ENCODE peak calls at places on chromosomes 13 and 19, in seven cellular contexts. One of them, this sample, is unnamed.

GRCh38 chr13:48715977-48716376 is 62.2 kb downstream of the CYSLTR2 start:
- DNase-seq in trophoblast cell: no peak
- DNase-seq in mesendoderm: peak
- DNase-seq in mesenchymal stem cell: no peak
- DNase-seq in H1: no peak
- DNase-seq in H9: no peak
- DNase-seq in IMR-90: no peak
- DNase-seq in this sample: no peak

GRCh38 chr13:77002590-77003190 is 10.8 kb downstream of the CLN5 start:
- DNase-seq in H9: no peak
- DNase-seq in IMR-90: peak
- DNase-seq in H1: no peak
- DNase-seq in mesenchymal stem cell: peak
- DNase-seq in trophoblast cell: peak
- DNase-seq in mesendoderm: peak
- DNase-seq in this sample: no peak

GRCh38 chr13:75135325-75135825 is 346.6 kb downstream of the TBC1D4 start:
- DNase-seq in mesenchymal stem cell: peak
- DNase-seq in trophoblast cell: no peak
- DNase-seq in H9: no peak
- DNase-seq in H1: no peak
- DNase-seq in IMR-90: peak
- DNase-seq in mesendoderm: peak
- DNase-seq in this sample: no peak

GRCh38 chr19:12701596-12702282 is 5.3 kb upstream of the FBXW9 start:
- DNase-seq in trophoblast cell: no peak
- DNase-seq in mesendoderm: no peak
- DNase-seq in mesenchymal stem cell: no peak
- DNase-seq in H9: no peak
- DNase-seq in H1: no peak
- DNase-seq in IMR-90: no peak
- DNase-seq in this sample: no peak

GRCh38 chr19:31160346-31160926 is 188.8 kb downstream of the TSHZ3 start:
- DNase-seq in IMR-90: peak
- DNase-seq in mesenchymal stem cell: no peak
- DNase-seq in mesendoderm: no peak
- DNase-seq in trophoblast cell: no peak
- DNase-seq in H1: no peak
- DNase-seq in H9: no peak
- DNase-seq in this sample: no peak

GRCh38 chr13:45356966-45357689 is 16.1 kb upstream of the TPT1 start:
- DNase-seq in H1: no peak
- DNase-seq in H9: no peak
- DNase-seq in trophoblast cell: no peak
- DNase-seq in mesenchymal stem cell: no peak
- DNase-seq in mesendoderm: no peak
- DNase-seq in IMR-90: no peak
- DNase-seq in this sample: no peak

GRCh38 chr19:33683881-33684549 is 62.3 kb downstream of the CHST8 start:
- DNase-seq in trophoblast cell: peak
- DNase-seq in IMR-90: peak
- DNase-seq in mesendoderm: peak
- DNase-seq in H1: peak
- DNase-seq in mesenchymal stem cell: no peak
- DNase-seq in H9: peak
- DNase-seq in this sample: peak

GRCh38 chr19:35216026-35216832 is 12.3 kb downstream of the FAM187B start:
- DNase-seq in IMR-90: no peak
- DNase-seq in mesendoderm: no peak
- DNase-seq in H1: no peak
- DNase-seq in trophoblast cell: no peak
- DNase-seq in mesenchymal stem cell: no peak
- DNase-seq in H9: no peak
- DNase-seq in this sample: no peak

GRCh38 chr19:35468637-35469036 is 20.6 kb downstream of the FFAR2 start:
- DNase-seq in H9: peak
- DNase-seq in H1: no peak
- DNase-seq in IMR-90: no peak
- DNase-seq in mesendoderm: peak
- DNase-seq in trophoblast cell: peak
- DNase-seq in mesenchymal stem cell: peak
- DNase-seq in this sample: no peak

GRCh38 chr19:37977992-37978391 is 71.0 kb downstream of the SIPA1L3 start:
- DNase-seq in mesenchymal stem cell: peak
- DNase-seq in mesendoderm: no peak
- DNase-seq in IMR-90: peak
- DNase-seq in H9: no peak
- DNase-seq in trophoblast cell: no peak
- DNase-seq in H1: no peak
- DNase-seq in this sample: no peak

GRCh38 chr19:15866646-15867045 is 31.2 kb downstream of the CYP4F2 start:
- DNase-seq in trophoblast cell: no peak
- DNase-seq in IMR-90: no peak
- DNase-seq in H9: no peak
- DNase-seq in H1: no peak
- DNase-seq in mesenchymal stem cell: no peak
- DNase-seq in mesendoderm: no peak
- DNase-seq in this sample: no peak

GRCh38 chr13:80082396-80083096 is 258.4 kb downstream of the SPRY2 start:
- DNase-seq in mesenchymal stem cell: peak
- DNase-seq in H9: no peak
- DNase-seq in trophoblast cell: no peak
- DNase-seq in H1: no peak
- DNase-seq in mesendoderm: no peak
- DNase-seq in IMR-90: peak
- DNase-seq in this sample: no peak

GRCh38 chr13:45391926-45392325 is 26.2 kb downstream of the SLC25A30 start:
- DNase-seq in trophoblast cell: no peak
- DNase-seq in H1: no peak
- DNase-seq in mesendoderm: no peak
- DNase-seq in mesenchymal stem cell: no peak
- DNase-seq in IMR-90: no peak
- DNase-seq in H9: no peak
- DNase-seq in this sample: no peak

GRCh38 chr19:5562280-5562679 is 5.5 kb downstream of the TINCR start:
- DNase-seq in H1: no peak
- DNase-seq in mesendoderm: no peak
- DNase-seq in trophoblast cell: no peak
- DNase-seq in IMR-90: no peak
- DNase-seq in mesenchymal stem cell: no peak
- DNase-seq in H9: no peak
- DNase-seq in this sample: no peak

GRCh38 chr19:5558101-5558621 is 9.6 kb downstream of the TINCR start:
- DNase-seq in IMR-90: no peak
- DNase-seq in H1: no peak
- DNase-seq in H9: no peak
- DNase-seq in mesenchymal stem cell: no peak
- DNase-seq in mesendoderm: no peak
- DNase-seq in trophoblast cell: peak
- DNase-seq in this sample: no peak

GRCh38 chr19:5559804-5560133 is 8.0 kb downstream of the TINCR start:
- DNase-seq in mesendoderm: no peak
- DNase-seq in H1: no peak
- DNase-seq in trophoblast cell: no peak
- DNase-seq in mesenchymal stem cell: no peak
- DNase-seq in H9: no peak
- DNase-seq in IMR-90: no peak
- DNase-seq in this sample: no peak

GRCh38 chr19:5561559-5561958 is 6.2 kb downstream of the TINCR start:
- DNase-seq in IMR-90: no peak
- DNase-seq in H1: no peak
- DNase-seq in trophoblast cell: no peak
- DNase-seq in H9: no peak
- DNase-seq in mesenchymal stem cell: no peak
- DNase-seq in mesendoderm: no peak
- DNase-seq in this sample: no peak

GRCh38 chr19:5560156-5560555 is 7.6 kb downstream of the TINCR start:
- DNase-seq in mesendoderm: no peak
- DNase-seq in mesenchymal stem cell: no peak
- DNase-seq in H1: no peak
- DNase-seq in IMR-90: no peak
- DNase-seq in H9: no peak
- DNase-seq in trophoblast cell: no peak
- DNase-seq in this sample: no peak
- H2BK120ac ChIP-seq in mesendoderm: no peak
- H2BK120ac ChIP-seq in mesenchymal stem cell: no peak
- H2BK120ac ChIP-seq in H1: no peak
- H2BK120ac ChIP-seq in IMR-90: no peak
- H2BK120ac ChIP-seq in H9: no peak
- H2BK120ac ChIP-seq in trophoblast cell: no peak
- H2BK120ac ChIP-seq in this sample: peak

GRCh38 chr19:50444059-50444458 is 11.4 kb downstream of the MYBPC2 start:
- DNase-seq in mesendoderm: no peak
- DNase-seq in trophoblast cell: no peak
- DNase-seq in IMR-90: no peak
- DNase-seq in mesenchymal stem cell: no peak
- DNase-seq in H9: no peak
- DNase-seq in H1: no peak
- DNase-seq in this sample: no peak
- H2BK5ac ChIP-seq in mesendoderm: no peak
- H2BK5ac ChIP-seq in trophoblast cell: no peak
- H2BK5ac ChIP-seq in IMR-90: peak
- H2BK5ac ChIP-seq in mesenchymal stem cell: no peak
- H2BK5ac ChIP-seq in H9: no peak
- H2BK5ac ChIP-seq in H1: no peak
- H2BK5ac ChIP-seq in this sample: no peak

GRCh38 chr13:103062079-103062478 is 4.1 kb downstream of the SLC10A2 start:
- DNase-seq in H9: no peak
- DNase-seq in mesenchymal stem cell: no peak
- DNase-seq in trophoblast cell: no peak
- DNase-seq in IMR-90: no peak
- DNase-seq in mesendoderm: no peak
- DNase-seq in H1: no peak
- DNase-seq in this sample: no peak
- H2BK120ac ChIP-seq in H9: no peak
- H2BK120ac ChIP-seq in mesenchymal stem cell: no peak
- H2BK120ac ChIP-seq in trophoblast cell: no peak
- H2BK120ac ChIP-seq in IMR-90: no peak
- H2BK120ac ChIP-seq in mesendoderm: no peak
- H2BK120ac ChIP-seq in H1: no peak
- H2BK120ac ChIP-seq in this sample: no peak

GRCh38 chr13:95896302-95896701 is 156.9 kb downstream of the UGGT2 start:
- DNase-seq in trophoblast cell: peak
- DNase-seq in mesenchymal stem cell: no peak
- DNase-seq in mesendoderm: no peak
- DNase-seq in H1: no peak
- DNase-seq in IMR-90: peak
- DNase-seq in H9: no peak
- DNase-seq in this sample: no peak

GRCh38 chr13:95898256-95898655 is 154.9 kb downstream of the UGGT2 start:
- DNase-seq in IMR-90: no peak
- DNase-seq in trophoblast cell: peak
- DNase-seq in H9: no peak
- DNase-seq in mesenchymal stem cell: no peak
- DNase-seq in H1: no peak
- DNase-seq in mesendoderm: no peak
- DNase-seq in this sample: no peak

DNA sequence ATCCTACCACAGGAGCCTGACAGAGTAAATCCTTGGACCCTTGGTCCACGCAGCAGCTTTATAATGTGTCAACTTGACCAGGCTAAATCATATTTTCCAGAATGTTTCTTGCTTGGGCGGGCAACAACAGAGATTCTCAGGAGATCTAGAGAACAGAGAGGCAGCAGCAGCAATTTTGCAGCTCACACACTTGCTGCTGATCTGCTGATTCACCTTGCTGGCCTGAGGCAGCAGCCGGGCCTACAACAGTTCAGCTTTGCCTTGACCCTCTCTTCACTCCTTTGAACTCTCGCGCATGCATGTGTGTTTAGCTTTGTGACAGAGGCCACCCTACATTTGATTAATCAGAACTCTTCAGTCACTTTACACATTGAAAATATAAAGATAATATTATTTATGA is 159.3 kb downstream of the UGGT2 start:
- DNase-seq in trophoblast cell: no peak
- DNase-seq in H1: no peak
- DNase-seq in mesenchymal stem cell: no peak
- DNase-seq in H9: no peak
- DNase-seq in mesendoderm: peak
- DNase-seq in IMR-90: no peak
- DNase-seq in this sample: no peak
- H2BK5ac ChIP-seq in trophoblast cell: no peak
- H2BK5ac ChIP-seq in H1: no peak
- H2BK5ac ChIP-seq in mesenchymal stem cell: no peak
- H2BK5ac ChIP-seq in H9: no peak
- H2BK5ac ChIP-seq in mesendoderm: no peak
- H2BK5ac ChIP-seq in IMR-90: no peak
- H2BK5ac ChIP-seq in this sample: no peak

GRCh38 chr19:55111238-55111831 is 6.1 kb downstream of the PPP1R12C start:
- DNase-seq in IMR-90: no peak
- DNase-seq in mesenchymal stem cell: no peak
- DNase-seq in trophoblast cell: no peak
- DNase-seq in mesendoderm: no peak
- DNase-seq in H1: no peak
- DNase-seq in H9: no peak
- DNase-seq in this sample: no peak
- H2BK120ac ChIP-seq in IMR-90: no peak
- H2BK120ac ChIP-seq in mesenchymal stem cell: no peak
- H2BK120ac ChIP-seq in trophoblast cell: no peak
- H2BK120ac ChIP-seq in mesendoderm: no peak
- H2BK120ac ChIP-seq in H1: no peak
- H2BK120ac ChIP-seq in H9: no peak
- H2BK120ac ChIP-seq in this sample: no peak

GRCh38 chr19:54279441-54279962 is 1.4 kb downstream of the LILRB2 start:
- DNase-seq in H1: no peak
- DNase-seq in mesendoderm: no peak
- DNase-seq in mesenchymal stem cell: no peak
- DNase-seq in IMR-90: no peak
- DNase-seq in H9: no peak
- DNase-seq in trophoblast cell: no peak
- DNase-seq in this sample: no peak

GRCh38 chr19:54271106-54271505 is 9.8 kb downstream of the LILRB2 start:
- DNase-seq in H1: peak
- DNase-seq in trophoblast cell: peak
- DNase-seq in mesendoderm: no peak
- DNase-seq in IMR-90: no peak
- DNase-seq in H9: no peak
- DNase-seq in mesenchymal stem cell: no peak
- DNase-seq in this sample: no peak

GRCh38 chr19:54281008-54281728 is at the start of gene LILRB2:
- DNase-seq in trophoblast cell: peak
- DNase-seq in mesendoderm: no peak
- DNase-seq in H1: no peak
- DNase-seq in mesenchymal stem cell: no peak
- DNase-seq in H9: no peak
- DNase-seq in IMR-90: no peak
- DNase-seq in this sample: no peak

GRCh38 chr19:54273811-54274210 is 7.1 kb downstream of the LILRB2 start:
- DNase-seq in mesendoderm: no peak
- DNase-seq in H1: no peak
- DNase-seq in mesenchymal stem cell: no peak
- DNase-seq in H9: no peak
- DNase-seq in trophoblast cell: no peak
- DNase-seq in IMR-90: no peak
- DNase-seq in this sample: no peak

GRCh38 chr19:54275951-54276350 is 5.0 kb downstream of the LILRB2 start:
- DNase-seq in trophoblast cell: no peak
- DNase-seq in H1: no peak
- DNase-seq in IMR-90: no peak
- DNase-seq in H9: no peak
- DNase-seq in mesenchymal stem cell: no peak
- DNase-seq in mesendoderm: no peak
- DNase-seq in this sample: no peak
- H2BK5ac ChIP-seq in trophoblast cell: no peak
- H2BK5ac ChIP-seq in H1: no peak
- H2BK5ac ChIP-seq in IMR-90: no peak
- H2BK5ac ChIP-seq in H9: no peak
- H2BK5ac ChIP-seq in mesenchymal stem cell: no peak
- H2BK5ac ChIP-seq in mesendoderm: no peak
- H2BK5ac ChIP-seq in this sample: no peak